ENCODE peak calls at places on chromosomes 1 and 21, in four cellular contexts. One of them, this sample, is unnamed.

GRCh38 chr1:12405325-12406217 is 175.7 kb downstream of the VPS13D start:
- DNase-seq in H1: no peak
- DNase-seq in adrenal gland: peak
- DNase-seq in stomach: peak
- DNase-seq in this sample: peak

GRCh38 chr1:6185635-6186382 is 5.7 kb upstream of the CHD5 start:
- DNase-seq in H1: no peak
- DNase-seq in adrenal gland: no peak
- DNase-seq in stomach: no peak
- DNase-seq in this sample: no peak

GRCh38 chr21:31503467-31503866 is 156.0 kb upstream of the SOD1 start:
- DNase-seq in H1: no peak
- DNase-seq in adrenal gland: no peak
- DNase-seq in stomach: no peak
- DNase-seq in this sample: no peak

GRCh38 chr1:224700915-224701531 is 84.9 kb downstream of the CNIH3 start:
- DNase-seq in H1: peak
- DNase-seq in adrenal gland: no peak
- DNase-seq in stomach: no peak
- DNase-seq in this sample: no peak

GRCh38 chr1:165910764-165911421 is 83.5 kb downstream of the UCK2 start:
- DNase-seq in H1: no peak
- DNase-seq in adrenal gland: peak
- DNase-seq in stomach: peak
- DNase-seq in this sample: peak

GRCh38 chr1:153937331-153937730 is 9.2 kb downstream of the DENND4B start:
- DNase-seq in H1: no peak
- DNase-seq in adrenal gland: no peak
- DNase-seq in stomach: no peak
- DNase-seq in this sample: no peak

GRCh38 chr1:186286615-186287317 is 88.3 kb downstream of the TPR start:
- DNase-seq in H1: no peak
- DNase-seq in adrenal gland: no peak
- DNase-seq in stomach: no peak
- DNase-seq in this sample: no peak

GRCh38 chr1:6330410-6330827 is 63.1 kb downstream of the ACOT7 start:
- DNase-seq in H1: no peak
- DNase-seq in adrenal gland: no peak
- DNase-seq in stomach: no peak
- DNase-seq in this sample: no peak

GRCh38 chr1:82318265-82318664 is 517.5 kb downstream of the ADGRL2 start:
- DNase-seq in H1: no peak
- DNase-seq in adrenal gland: no peak
- DNase-seq in stomach: no peak
- DNase-seq in this sample: no peak

GRCh38 chr1:11898831-11899467 is 27.3 kb downstream of the KIAA2013 start:
- DNase-seq in H1: peak
- DNase-seq in adrenal gland: no peak
- DNase-seq in stomach: no peak
- DNase-seq in this sample: no peak

GRCh38 chr1:173506437-173506836 is 29.3 kb downstream of the PRDX6 start:
- DNase-seq in H1: peak
- DNase-seq in adrenal gland: no peak
- DNase-seq in stomach: peak
- DNase-seq in this sample: no peak

GRCh38 chr1:17338706-17339493 is 30.9 kb downstream of the PADI4 start:
- DNase-seq in H1: no peak
- DNase-seq in adrenal gland: no peak
- DNase-seq in stomach: no peak
- DNase-seq in this sample: peak

GRCh38 chr1:17729909-17730308 is 25.2 kb upstream of the ACTL8 start:
- DNase-seq in H1: no peak
- DNase-seq in adrenal gland: no peak
- DNase-seq in stomach: no peak
- DNase-seq in this sample: no peak

GRCh38 chr1:58753431-58753866 is 30.4 kb downstream of the JUN start:
- DNase-seq in H1: no peak
- DNase-seq in adrenal gland: no peak
- DNase-seq in stomach: no peak
- DNase-seq in this sample: no peak

GRCh38 chr1:58979677-58980076 is 195.8 kb upstream of the JUN start:
- DNase-seq in H1: peak
- DNase-seq in adrenal gland: no peak
- DNase-seq in stomach: no peak
- DNase-seq in this sample: no peak

GRCh38 chr1:206021796-206022365 is 1.8 kb downstream of the CTSE start:
- DNase-seq in H1: no peak
- DNase-seq in adrenal gland: no peak
- DNase-seq in stomach: no peak
- DNase-seq in this sample: no peak

GRCh38 chr1:219660666-219661463 is 48.0 kb upstream of the ZC3H11B start:
- DNase-seq in H1: peak
- DNase-seq in adrenal gland: peak
- DNase-seq in stomach: peak
- DNase-seq in this sample: peak

GRCh38 chr21:16423921-16424320 is 694.1 kb downstream of the USP25 start:
- DNase-seq in H1: no peak
- DNase-seq in adrenal gland: no peak
- DNase-seq in stomach: no peak
- DNase-seq in this sample: no peak

GRCh38 chr1:15584489-15585363 is at the start of gene AGMAT:
- DNase-seq in H1: peak
- DNase-seq in adrenal gland: no peak
- DNase-seq in stomach: peak
- DNase-seq in this sample: no peak

GRCh38 chr1:156295391-156295947 is at the start of gene GLMP:
- DNase-seq in H1: peak
- DNase-seq in adrenal gland: peak
- DNase-seq in stomach: peak
- DNase-seq in this sample: peak

GRCh38 chr1:235712812-235713211 is 63.2 kb upstream of the GNG4 start:
- DNase-seq in H1: no peak
- DNase-seq in adrenal gland: no peak
- DNase-seq in stomach: no peak
- DNase-seq in this sample: no peak

GRCh38 chr21:42214081-42214750 is 4.7 kb upstream of the ABCG1 start:
- DNase-seq in H1: no peak
- DNase-seq in adrenal gland: peak
- DNase-seq in stomach: peak
- DNase-seq in this sample: no peak

GRCh38 chr1:55695151-55695550 is 480.0 kb upstream of the USP24 start:
- DNase-seq in H1: no peak
- DNase-seq in adrenal gland: no peak
- DNase-seq in stomach: no peak
- DNase-seq in this sample: no peak

GRCh38 chr1:114113801-114114750 is 39.6 kb downstream of the SYT6 start:
- DNase-seq in H1: no peak
- DNase-seq in adrenal gland: peak
- DNase-seq in stomach: no peak
- DNase-seq in this sample: no peak

GRCh38 chr1:110130113-110130591 is 17.9 kb downstream of the UBL4B start:
- DNase-seq in H1: peak
- DNase-seq in adrenal gland: no peak
- DNase-seq in stomach: no peak
- DNase-seq in this sample: no peak

GRCh38 chr1:229841230-229841629 is 215.2 kb downstream of the URB2 start:
- DNase-seq in H1: no peak
- DNase-seq in adrenal gland: no peak
- DNase-seq in stomach: no peak
- DNase-seq in this sample: no peak

GRCh38 chr1:247110627-247111258 is 6.6 kb upstream of the ZNF669 start:
- DNase-seq in H1: no peak
- DNase-seq in adrenal gland: peak
- DNase-seq in stomach: no peak
- DNase-seq in this sample: no peak

GRCh38 chr1:232899278-232899677 is 51.1 kb upstream of the NTPCR start:
- DNase-seq in H1: no peak
- DNase-seq in adrenal gland: no peak
- DNase-seq in stomach: no peak
- DNase-seq in this sample: no peak

GRCh38 chr1:246708166-246708565 is 16.0 kb upstream of the SCCPDH start:
- DNase-seq in H1: no peak
- DNase-seq in adrenal gland: no peak
- DNase-seq in stomach: no peak
- DNase-seq in this sample: no peak

GRCh38 chr1:16082283-16083038 is 9.0 kb upstream of the FAM131C start:
- DNase-seq in H1: peak
- DNase-seq in adrenal gland: peak
- DNase-seq in stomach: peak
- DNase-seq in this sample: no peak

GRCh38 chr1:229156819-229157218 is 114.1 kb upstream of the RAB4A start:
- DNase-seq in H1: no peak
- DNase-seq in adrenal gland: no peak
- DNase-seq in stomach: no peak
- DNase-seq in this sample: peak

GRCh38 chr1:77857557-77857956 is 30.9 kb upstream of the NEXN start:
- DNase-seq in H1: no peak
- DNase-seq in adrenal gland: no peak
- DNase-seq in stomach: no peak
- DNase-seq in this sample: no peak

GRCh38 chr1:21509351-21510112 is at the start of gene ALPL:
- DNase-seq in H1: peak
- DNase-seq in adrenal gland: no peak
- DNase-seq in stomach: no peak
- DNase-seq in this sample: no peak

GRCh38 chr1:63739452-63739851 is 34.4 kb upstream of the ROR1 start:
- DNase-seq in H1: no peak
- DNase-seq in adrenal gland: no peak
- DNase-seq in stomach: no peak
- DNase-seq in this sample: no peak

GRCh38 chr1:42168798-42169197 is 4.3 kb upstream of the GUCA2A start:
- DNase-seq in H1: peak
- DNase-seq in adrenal gland: no peak
- DNase-seq in stomach: no peak
- DNase-seq in this sample: peak

GRCh38 chr1:206430031-206430983 is 40.0 kb upstream of the IKBKE start:
- DNase-seq in H1: no peak
- DNase-seq in adrenal gland: peak
- DNase-seq in stomach: no peak
- DNase-seq in this sample: no peak

GRCh38 chr21:19340303-19340702 is 936.7 kb upstream of the TMPRSS15 start:
- DNase-seq in H1: no peak
- DNase-seq in adrenal gland: no peak
- DNase-seq in stomach: no peak
- DNase-seq in this sample: no peak
- TF ChIP-seq POLR2A in H1: no peak
- TF ChIP-seq POLR2A in adrenal gland: no peak
- TF ChIP-seq POLR2A in stomach: no peak
- TF ChIP-seq POLR2A in this sample: no peak

GRCh38 chr1:23613191-23614126 is 54.2 kb upstream of the ID3 start:
- DNase-seq in H1: no peak
- DNase-seq in adrenal gland: no peak
- DNase-seq in stomach: peak
- DNase-seq in this sample: no peak

GRCh38 chr1:23616292-23616822 is 57.1 kb upstream of the ID3 start:
- DNase-seq in H1: no peak
- DNase-seq in adrenal gland: no peak
- DNase-seq in stomach: no peak
- DNase-seq in this sample: no peak

GRCh38 chr1:23615423-23615822 is 56.1 kb upstream of the ID3 start:
- DNase-seq in H1: no peak
- DNase-seq in adrenal gland: no peak
- DNase-seq in stomach: no peak
- DNase-seq in this sample: no peak

GRCh38 chr1:23615852-23616251 is 56.6 kb upstream of the ID3 start:
- DNase-seq in H1: no peak
- DNase-seq in adrenal gland: no peak
- DNase-seq in stomach: no peak
- DNase-seq in this sample: no peak

DNA sequence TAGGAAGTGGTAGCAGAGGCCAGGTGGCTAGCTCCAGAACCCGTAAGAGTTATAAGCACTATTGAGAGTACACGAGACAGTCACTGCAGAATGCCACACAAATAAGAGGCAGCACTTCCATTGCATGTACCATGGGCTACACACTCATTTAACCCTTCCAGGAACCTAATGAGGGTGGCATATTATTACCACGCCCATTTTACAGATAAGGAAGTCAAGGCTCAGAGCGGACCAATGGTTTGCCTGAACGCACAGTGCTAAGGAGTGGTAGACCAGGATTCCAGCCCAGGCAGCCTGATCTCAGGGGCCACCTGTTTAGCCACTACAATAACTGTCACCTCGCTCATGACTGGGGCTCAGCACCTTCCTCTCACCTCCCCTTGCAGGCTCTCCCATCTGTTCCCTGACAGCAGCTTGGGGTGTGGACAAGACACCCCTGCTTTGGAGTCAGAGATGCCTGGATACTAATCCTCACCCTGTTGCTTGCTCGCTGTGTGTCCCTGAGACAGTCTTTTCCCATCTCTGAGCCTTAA is 54.9 kb upstream of the ID3 start:
- DNase-seq in H1: no peak
- DNase-seq in adrenal gland: no peak
- DNase-seq in stomach: no peak
- DNase-seq in this sample: no peak
- H3K4me3 ChIP-seq in H1: no peak
- H3K4me3 ChIP-seq in adrenal gland: no peak
- H3K4me3 ChIP-seq in stomach: no peak
- H3K4me3 ChIP-seq in this sample: no peak

GRCh38 chr21:34889287-34889536 is 159.9 kb downstream of the RUNX1 start:
- DNase-seq in H1: no peak
- DNase-seq in adrenal gland: peak
- DNase-seq in stomach: peak
- DNase-seq in this sample: peak

GRCh38 chr21:34888569-34889286 is 160.4 kb downstream of the RUNX1 start:
- DNase-seq in H1: peak
- DNase-seq in adrenal gland: peak
- DNase-seq in stomach: peak
- DNase-seq in this sample: peak

GRCh38 chr21:34886554-34887385 is 162.3 kb downstream of the RUNX1 start:
- DNase-seq in H1: peak
- DNase-seq in adrenal gland: peak
- DNase-seq in stomach: no peak
- DNase-seq in this sample: peak

GRCh38 chr21:34889537-34890257 is 159.4 kb downstream of the RUNX1 start:
- DNase-seq in H1: peak
- DNase-seq in adrenal gland: peak
- DNase-seq in stomach: peak
- DNase-seq in this sample: peak

GRCh38 chr21:34887729-34888568 is 161.2 kb downstream of the RUNX1 start:
- DNase-seq in H1: no peak
- DNase-seq in adrenal gland: peak
- DNase-seq in stomach: peak
- DNase-seq in this sample: peak
- TF ChIP-seq POLR2A in H1: no peak
- TF ChIP-seq POLR2A in adrenal gland: peak
- TF ChIP-seq POLR2A in stomach: no peak
- TF ChIP-seq POLR2A in this sample: no peak

GRCh38 chr1:155196103-155196892 is 11.4 kb downstream of the THBS3 start:
- DNase-seq in H1: peak
- DNase-seq in adrenal gland: no peak
- DNase-seq in stomach: no peak
- DNase-seq in this sample: no peak
- H3K4me3 ChIP-seq in H1: peak
- H3K4me3 ChIP-seq in adrenal gland: no peak
- H3K4me3 ChIP-seq in stomach: peak
- H3K4me3 ChIP-seq in this sample: no peak

This sample was measured in sigmoid colon.